ENCODE peak calls at places on chromosomes 6 and 20, in ten cellular contexts. Q, G, U, F, X, O, Z, A, Y and V are unnamed samples.

GRCh38 chr6:26067367-26067766 is 19.9 kb upstream of the HFE start:
- DNase-seq in Q (no peak), G (no peak), U (no peak), F (no peak), X (no peak), O (no peak), Z (no peak), A (no peak), Y (no peak), V (no peak)

GRCh38 chr6:15682965-15683822 is 20.4 kb upstream of the DTNBP1 start:
- DNase-seq in Q (peak; percentile 40), G (no peak), U (no peak), F (no peak), X (no peak), O (no peak), Z (no peak), A (no peak), Y (no peak), V (no peak)

GRCh38 chr20:17315491-17316231 is 88.8 kb downstream of the PCSK2 start:
- DNase-seq in Q (no peak), G (no peak), U (no peak), F (no peak), X (no peak), O (peak; percentile 51), Z (no peak), A (no peak), Y (no peak), V (no peak)

GRCh38 chr6:7671581-7671980 is 54.3 kb upstream of the BMP6 start:
- DNase-seq in Q (no peak), G (no peak), U (no peak), F (no peak), X (peak; percentile 27), O (no peak), Z (no peak), A (no peak), Y (no peak), V (no peak)

GRCh38 chr6:119255492-119255891 is 94.1 kb downstream of the MAN1A1 start:
- DNase-seq in Q (no peak), G (no peak), U (no peak), F (no peak), X (no peak), O (no peak), Z (no peak), A (no peak), Y (no peak), V (no peak)

GRCh38 chr20:53660078-53660909 is 66.7 kb upstream of the ZNF217 start:
- DNase-seq in Q (peak; percentile 41), G (peak; percentile 69), U (no peak), F (peak; percentile 45), X (peak; percentile 50), O (peak; percentile 21), Z (peak; percentile 29), A (no peak), Y (no peak), V (peak; percentile 27)

GRCh38 chr6:112665114-112665513 is 318.0 kb downstream of the RFPL4B start:
- DNase-seq in Q (no peak), G (no peak), U (no peak), F (no peak), X (peak; percentile 57), O (no peak), Z (no peak), A (peak; percentile 52), Y (no peak), V (no peak)

GRCh38 chr6:106080106-106081095 is 5.7 kb upstream of the PRDM1 start:
- DNase-seq in Q (no peak), G (no peak), U (no peak), F (no peak), X (no peak), O (peak; percentile 48), Z (no peak), A (no peak), Y (no peak), V (peak; percentile 67)

GRCh38 chr6:145727817-145728388 is 7.4 kb downstream of the EPM2A start:
- DNase-seq in Q (no peak), G (no peak), U (no peak), F (no peak), X (no peak), O (no peak), Z (no peak), A (no peak), Y (no peak), V (no peak)

GRCh38 chr6:27771240-27771639 is 141.0 kb downstream of the OR2B2 start:
- DNase-seq in Q (no peak), G (no peak), U (no peak), F (no peak), X (no peak), O (no peak), Z (no peak), A (no peak), Y (no peak), V (peak; percentile 52)

GRCh38 chr6:27605401-27606342 is 132.8 kb upstream of the ZNF184 start:
- DNase-seq in Q (no peak), G (no peak), U (no peak), F (peak; percentile 39), X (peak; percentile 72), O (peak; percentile 96), Z (no peak), A (peak; percentile 92), Y (peak; percentile 36), V (peak; percentile 90)

GRCh38 chr6:81144346-81144745 is 608.1 kb downstream of the TENT5A start:
- DNase-seq in Q (no peak), G (no peak), U (no peak), F (no peak), X (no peak), O (no peak), Z (no peak), A (no peak), Y (no peak), V (no peak)

GRCh38 chr6:56764081-56764566 is 121.4 kb upstream of the DST start:
- DNase-seq in Q (no peak), G (no peak), U (no peak), F (no peak), X (peak; percentile 69), O (peak; percentile 54), Z (no peak), A (peak; percentile 64), Y (no peak), V (peak; percentile 27)

GRCh38 chr6:11637266-11637665 is 99.7 kb downstream of the TMEM170B start:
- DNase-seq in Q (no peak), G (no peak), U (no peak), F (no peak), X (no peak), O (no peak), Z (no peak), A (no peak), Y (peak; percentile 36), V (no peak)

GRCh38 chr6:155274106-155274505 is 10.3 kb downstream of the CLDN20 start:
- DNase-seq in Q (no peak), G (no peak), U (no peak), F (no peak), X (no peak), O (no peak), Z (no peak), A (peak; percentile 34), Y (peak; percentile 89), V (no peak)

GRCh38 chr6:134374486-134374885 is 56.6 kb upstream of the SGK1 start:
- DNase-seq in Q (no peak), G (no peak), U (no peak), F (no peak), X (no peak), O (peak; percentile 26), Z (no peak), A (peak; percentile 51), Y (no peak), V (no peak)

GRCh38 chr6:89745728-89746127 is 73.9 kb downstream of the MDN1 start:
- DNase-seq in Q (no peak), G (no peak), U (no peak), F (no peak), X (no peak), O (no peak), Z (no peak), A (no peak), Y (no peak), V (no peak)

GRCh38 chr6:32046450-32047083 is 8.4 kb downstream of the CYP21A2 start:
- DNase-seq in Q (no peak), G (no peak), U (no peak), F (no peak), X (peak; percentile 61), O (peak; percentile 40), Z (no peak), A (peak; percentile 36), Y (no peak), V (peak; percentile 43)

GRCh38 chr6:121780325-121781313 is 345.2 kb downstream of the GJA1 start:
- DNase-seq in Q (no peak), G (no peak), U (no peak), F (no peak), X (peak; percentile 95), O (no peak), Z (no peak), A (peak; percentile 12), Y (no peak), V (no peak)

GRCh38 chr20:21901470-21902275 is 196.2 kb downstream of the PAX1 start:
- DNase-seq in Q (no peak), G (no peak), U (no peak), F (no peak), X (no peak), O (no peak), Z (no peak), A (no peak), Y (no peak), V (no peak)

GRCh38 chr6:83849610-83850009 is 3.5 kb upstream of the RIPPLY2 start:
- DNase-seq in Q (no peak), G (no peak), U (no peak), F (no peak), X (no peak), O (no peak), Z (no peak), A (no peak), Y (no peak), V (no peak)

GRCh38 chr20:19257865-19258264 is 45.4 kb downstream of the SLC24A3 start:
- DNase-seq in Q (no peak), G (no peak), U (no peak), F (no peak), X (no peak), O (peak; percentile 72), Z (no peak), A (no peak), Y (no peak), V (no peak)

GRCh38 chr20:50670126-50670862 is 21.0 kb downstream of the RIPOR3 start:
- DNase-seq in Q (no peak), G (no peak), U (no peak), F (no peak), X (no peak), O (no peak), Z (no peak), A (peak; percentile 59), Y (no peak), V (no peak)

GRCh38 chr6:56724455-56724854 is 81.8 kb upstream of the DST start:
- DNase-seq in Q (no peak), G (no peak), U (no peak), F (no peak), X (peak; percentile 68), O (no peak), Z (no peak), A (peak; percentile 75), Y (peak; percentile 54), V (no peak)

GRCh38 chr6:88166901-88167624 is 916 bp upstream of the CNR1 start:
- DNase-seq in Q (peak; percentile 70), G (peak; percentile 31), U (no peak), F (peak; percentile 11), X (no peak), O (peak; percentile 38), Z (no peak), A (no peak), Y (no peak), V (peak; percentile 62)

GRCh38 chr20:63082308-63082938 is 75.7 kb upstream of the BHLHE23 start:
- DNase-seq in Q (peak; percentile 16), G (peak; percentile 51), U (no peak), F (no peak), X (peak; percentile 30), O (peak; percentile 67), Z (no peak), A (peak; percentile 42), Y (no peak), V (peak; percentile 90)

GRCh38 chr6:144797881-144798589 is 512.9 kb downstream of the UTRN start:
- DNase-seq in Q (no peak), G (no peak), U (no peak), F (no peak), X (peak; percentile 52), O (no peak), Z (no peak), A (peak; percentile 92), Y (peak; percentile 43), V (no peak)

GRCh38 chr6:54308677-54309315 is 555 bp downstream of the TINAG start:
- DNase-seq in Q (no peak), G (no peak), U (no peak), F (no peak), X (no peak), O (no peak), Z (no peak), A (no peak), Y (no peak), V (no peak)